ENCODE peak calls at places on chromosomes 7 and 10, in six cellular contexts. U is left lung, I is psoas muscle, T is caudate nucleus, G is transverse colon, B is upper lobe of right lung. S is an unnamed sample.

GRCh38 chr10:35172574-35172973 is 45.9 kb downstream of the CREM start:
- DNase-seq in I (peak), G (no peak), B (no peak), U (no peak), T (no peak), S (no peak)

GRCh38 chr7:134042307-134042706 is 84.8 kb upstream of the LRGUK start:
- DNase-seq in T (no peak), B (no peak), U (no peak), I (no peak), G (no peak), S (no peak)

GRCh38 chr7:31747553-31747952 is 60.5 kb downstream of the PPP1R17 start:
- DNase-seq in G (peak), B (no peak), T (no peak), I (no peak), U (no peak), S (no peak)

GRCh38 chr10:99711129-99711719 is 20.7 kb downstream of the COX15 start:
- DNase-seq in I (no peak), T (no peak), U (no peak), G (peak), B (no peak), S (no peak)

GRCh38 chr10:14949291-14949690 is 4.6 kb downstream of the DCLRE1C start:
- DNase-seq in T (no peak), B (no peak), I (no peak), G (no peak), U (no peak), S (no peak)

GRCh38 chr7:71594746-71595145 is 462.8 kb downstream of the GALNT17 start:
- DNase-seq in B (no peak), I (no peak), T (no peak), U (no peak), G (no peak), S (no peak)

GRCh38 chr7:13117103-13117502 is 429.7 kb downstream of the ARL4A start:
- DNase-seq in T (no peak), G (no peak), I (no peak), B (no peak), U (no peak), S (no peak)

GRCh38 chr10:119448579-119449209 is 93.8 kb downstream of the RGS10 start:
- DNase-seq in U (no peak), T (no peak), G (no peak), B (no peak), I (peak), S (no peak)

GRCh38 chr7:155258233-155258575 is 39.5 kb upstream of the INSIG1 start:
- DNase-seq in T (no peak), B (no peak), G (no peak), I (peak), U (no peak), S (no peak)

GRCh38 chr7:34723866-34724490 is 66.0 kb downstream of the NPSR1 start:
- DNase-seq in B (no peak), G (no peak), T (no peak), I (no peak), U (no peak), S (no peak)

GRCh38 chr10:132788831-132789219 is 2.9 kb upstream of the NKX6-2 start:
- DNase-seq in G (no peak), I (peak), U (no peak), B (no peak), T (no peak), S (no peak)

GRCh38 chr7:148242271-148242801 is 348.2 kb upstream of the C7orf33 start:
- DNase-seq in I (no peak), B (no peak), G (peak), T (no peak), U (no peak), S (no peak)

GRCh38 chr7:135200824-135201331 is 10.4 kb downstream of the WDR91 start:
- DNase-seq in U (no peak), G (no peak), B (no peak), T (no peak), I (no peak), S (no peak)

GRCh38 chr7:47852330-47853245 is 95.7 kb downstream of the PKD1L1 start:
- DNase-seq in B (no peak), T (no peak), I (no peak), G (no peak), U (no peak), S (no peak)

GRCh38 chr10:112246-112645 is 23.0 kb upstream of the ZMYND11 start:
- DNase-seq in I (no peak), G (no peak), B (no peak), U (no peak), T (no peak), S (no peak)

GRCh38 chr7:101891124-101891523 is 73.7 kb downstream of the CUX1 start:
- DNase-seq in I (no peak), T (no peak), B (no peak), U (no peak), G (no peak), S (no peak)

GRCh38 chr10:70662362-70663220 is 9.7 kb upstream of the ADAMTS14 start:
- DNase-seq in T (no peak), U (no peak), B (peak), I (no peak), G (no peak), S (peak)

GRCh38 chr10:77710759-77711682 is 73.4 kb upstream of the KCNMA1 start:
- DNase-seq in T (peak), U (peak), G (peak), B (peak), I (peak), S (no peak)

GRCh38 chr10:17396004-17396403 is 58.4 kb downstream of the ST8SIA6 start:
- DNase-seq in U (no peak), I (no peak), B (no peak), T (no peak), G (no peak), S (no peak)

GRCh38 chr10:6136215-6137201 is 47.7 kb downstream of the RBM17 start:
- DNase-seq in T (no peak), U (no peak), G (no peak), B (no peak), I (no peak), S (no peak)

GRCh38 chr10:124508070-124508667 is 46.5 kb downstream of the LHPP start:
- DNase-seq in T (no peak), I (peak), G (no peak), B (no peak), U (no peak), S (no peak)
- H3K27ac ChIP-seq in T (no peak), I (no peak), G (no peak), B (no peak), U (no peak), S (no peak)

GRCh38 chr7:128362670-128363069 is 1.2 kb upstream of the PRRT4 start:
- DNase-seq in T (no peak), U (no peak), I (no peak), G (no peak), B (no peak), S (no peak)
- H3K27ac ChIP-seq in T (no peak), U (no peak), I (no peak), G (no peak), B (no peak), S (no peak)

DNA sequence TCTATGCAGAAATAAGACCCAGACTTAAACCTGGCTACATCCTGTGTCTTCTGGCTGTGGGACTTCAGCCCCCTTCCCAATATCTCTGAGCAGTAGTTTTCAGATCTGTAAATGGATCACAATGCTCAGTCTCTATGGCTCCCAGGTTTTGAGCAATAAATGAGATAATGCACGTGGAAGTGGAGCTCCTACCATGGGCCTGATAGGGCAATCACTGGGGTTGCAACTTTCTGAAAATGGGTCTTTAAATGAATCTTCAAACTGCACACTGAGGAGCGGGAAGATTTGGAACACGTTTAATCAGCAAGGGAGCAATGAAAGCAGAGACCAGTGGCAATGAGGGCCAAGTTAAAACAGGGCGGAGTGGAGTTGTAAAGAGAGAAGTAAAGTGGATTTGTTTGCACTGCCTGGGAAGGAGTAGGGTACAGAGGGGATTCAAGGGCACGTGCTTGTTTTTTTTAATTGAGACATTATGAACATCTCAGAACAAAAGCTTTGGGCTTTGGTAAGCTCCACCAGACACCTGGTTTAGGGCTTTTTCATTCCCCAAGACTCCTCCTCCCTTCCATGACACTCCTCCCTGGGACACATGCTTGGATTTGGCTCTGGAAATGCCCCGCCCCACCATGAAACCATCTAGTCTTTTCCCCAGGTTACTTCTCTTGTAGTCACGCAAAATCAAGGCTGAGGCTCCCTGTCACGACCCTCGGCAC is 42.7 kb downstream of the PAPSS2 start:
- DNase-seq in I (no peak), G (peak), T (no peak), U (no peak), B (no peak), S (no peak)
- H3K27ac ChIP-seq in I (no peak), G (peak), T (no peak), U (no peak), B (no peak), S (peak)

GRCh38 chr10:45404087-45404769 is 30.2 kb downstream of the ALOX5 start:
- DNase-seq in T (no peak), I (no peak), B (peak), G (no peak), U (peak), S (no peak)

GRCh38 chr10:45403151-45403550 is 29.1 kb downstream of the ALOX5 start:
- DNase-seq in B (no peak), G (no peak), I (no peak), T (no peak), U (no peak), S (no peak)

GRCh38 chr10:45395554-45395953 is 21.5 kb downstream of the ALOX5 start:
- DNase-seq in G (no peak), T (no peak), U (no peak), I (no peak), B (no peak), S (no peak)

GRCh38 chr10:45398595-45398994 is 24.6 kb downstream of the ALOX5 start:
- DNase-seq in U (no peak), I (no peak), T (no peak), B (no peak), G (no peak), S (no peak)

GRCh38 chr10:45399113-45399512 is 25.1 kb downstream of the ALOX5 start:
- DNase-seq in I (no peak), B (no peak), G (no peak), T (no peak), U (no peak), S (no peak)
- H3K27ac ChIP-seq in I (no peak), B (no peak), G (no peak), T (no peak), U (peak), S (no peak)

DNA sequence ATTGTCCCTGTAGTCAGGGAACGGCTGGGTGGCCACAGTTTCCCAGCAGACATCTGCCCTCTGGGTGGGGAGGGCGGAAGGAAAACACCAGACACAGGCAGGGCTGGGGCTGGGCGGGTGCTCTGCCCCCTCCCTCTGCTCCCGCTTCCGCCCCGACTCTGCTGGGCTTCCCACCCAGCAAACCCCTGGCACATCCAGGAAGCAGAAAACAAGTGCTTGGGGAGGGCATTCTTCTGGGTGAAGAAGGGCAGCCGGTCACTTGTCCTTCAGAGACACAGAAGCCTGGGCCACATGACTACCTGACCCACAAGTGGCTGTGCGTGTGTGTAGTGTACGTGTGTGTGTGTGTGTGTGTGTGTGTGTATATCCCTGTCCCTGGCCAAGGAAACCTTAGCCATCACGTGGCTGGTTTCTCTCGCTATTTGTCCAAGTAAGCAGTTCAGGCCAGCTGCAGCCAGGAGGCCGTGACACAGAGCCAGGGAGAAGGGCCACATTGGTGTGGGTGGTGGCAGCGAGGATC is 77.9 kb downstream of the ZMIZ1 start:
- DNase-seq in T (peak), B (peak), I (peak), G (peak), U (peak), S (no peak)
- H3K27ac ChIP-seq in T (peak), B (peak), I (peak), G (peak), U (peak), S (no peak)

GRCh38 chr7:82294258-82294855 is 149.2 kb downstream of the CACNA2D1 start:
- DNase-seq in I (no peak), U (no peak), B (no peak), T (no peak), G (no peak), S (no peak)
- H3K27ac ChIP-seq in I (peak), U (no peak), B (no peak), T (no peak), G (no peak), S (no peak)

GRCh38 chr10:3791974-3792633 is 7.1 kb upstream of the KLF6 start:
- DNase-seq in I (no peak), U (no peak), B (no peak), T (no peak), G (no peak), S (no peak)
- H3K27ac ChIP-seq in I (no peak), U (no peak), B (no peak), T (no peak), G (no peak), S (no peak)

DNA sequence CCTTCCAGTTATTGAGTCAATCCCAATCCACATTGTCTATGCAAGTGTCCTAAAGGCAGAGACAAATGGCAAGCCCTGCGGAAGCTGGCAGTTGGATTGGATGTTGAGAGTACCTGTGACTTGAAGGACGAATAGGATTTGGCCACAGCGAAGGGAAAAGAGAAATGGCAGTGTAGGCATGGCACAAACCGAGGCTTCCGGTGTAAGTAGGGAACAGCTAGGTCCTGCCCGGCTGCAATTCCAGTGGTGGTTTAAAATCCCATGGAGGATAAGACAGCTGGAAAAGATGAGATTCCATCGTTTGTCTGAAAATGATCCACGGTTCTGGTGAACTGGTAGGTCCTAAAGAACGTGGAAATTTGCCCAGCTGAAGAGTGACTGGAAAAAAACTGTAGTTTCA is 296.2 kb downstream of the TCERG1L start:
- DNase-seq in G (no peak), U (no peak), T (no peak), B (peak), I (no peak), S (no peak)
- H3K27ac ChIP-seq in G (no peak), U (no peak), T (no peak), B (no peak), I (no peak), S (no peak)